ENCODE peak calls at places on chromosomes 2 and 18, in four cellular contexts. P, N, Y and M are unnamed samples.

GRCh38 chr18:71212222-71212621 is 923.4 kb downstream of the SOCS6 start:
- DNase-seq in P (no peak), N (no peak), Y (no peak), M (no peak)

GRCh38 chr2:96758987-96759386 is 1.7 kb upstream of the CNNM4 start:
- DNase-seq in P (no peak), N (no peak), Y (no peak), M (no peak)

GRCh38 chr2:15986068-15986560 is 45.8 kb downstream of the MYCN start:
- DNase-seq in P (no peak), N (no peak), Y (no peak), M (no peak)

GRCh38 chr2:134207589-134208209 is 46.2 kb upstream of the MGAT5 start:
- DNase-seq in P (peak), N (peak), Y (peak), M (peak)

GRCh38 chr2:79585701-79586428 is 73.0 kb downstream of the CTNNA2 start:
- DNase-seq in P (peak), N (no peak), Y (no peak), M (no peak)

GRCh38 chr2:56132138-56132537 is 51.7 kb upstream of the CCDC85A start:
- DNase-seq in P (peak), N (peak), Y (peak), M (no peak)

GRCh38 chr2:191701696-191702095 is 23.8 kb downstream of the NABP1 start:
- DNase-seq in P (no peak), N (no peak), Y (no peak), M (no peak)

GRCh38 chr18:3852321-3852720 is 402.3 kb downstream of the TGIF1 start:
- DNase-seq in P (no peak), N (no peak), Y (no peak), M (no peak)

GRCh38 chr2:159130302-159130701 is 156.2 kb downstream of the WDSUB1 start:
- DNase-seq in P (no peak), N (peak), Y (no peak), M (no peak)

GRCh38 chr18:77197073-77197472 is 52.6 kb upstream of the GALR1 start:
- DNase-seq in P (no peak), N (no peak), Y (no peak), M (peak)

GRCh38 chr18:34509163-34509562 is 200.9 kb upstream of the DTNA start:
- DNase-seq in P (no peak), N (no peak), Y (no peak), M (no peak)

GRCh38 chr2:20185176-20186022 is 39.5 kb downstream of the SDC1 start:
- DNase-seq in P (peak), N (no peak), Y (no peak), M (no peak)

GRCh38 chr18:35201502-35201901 is 39.3 kb upstream of the ZNF397 start:
- DNase-seq in P (no peak), N (no peak), Y (no peak), M (no peak)

GRCh38 chr2:42164046-42164445 is 5.1 kb upstream of the EML4 start:
- DNase-seq in P (no peak), N (no peak), Y (no peak), M (no peak)

GRCh38 chr2:72973566-72974435 is 56.5 kb downstream of the EMX1 start:
- DNase-seq in P (peak), N (peak), Y (peak), M (peak)

GRCh38 chr2:193496786-193497185 is 1302.1 kb upstream of the TMEFF2 start:
- DNase-seq in P (no peak), N (no peak), Y (no peak), M (no peak)

GRCh38 chr2:237026981-237027711 is 58.5 kb upstream of the COPS8 start:
- DNase-seq in P (peak), N (peak), Y (peak), M (peak)

GRCh38 chr18:28120811-28121210 is 56.1 kb downstream of the CDH2 start:
- DNase-seq in P (no peak), N (no peak), Y (no peak), M (no peak)

GRCh38 chr2:111679202-111679601 is 204.8 kb downstream of the ANAPC1 start:
- DNase-seq in P (no peak), N (no peak), Y (no peak), M (no peak)

GRCh38 chr2:134398300-134398699 is 144.4 kb downstream of the MGAT5 start:
- DNase-seq in P (no peak), N (no peak), Y (no peak), M (no peak)

GRCh38 chr2:62908145-62908544 is 142.5 kb upstream of the OTX1 start:
- DNase-seq in P (no peak), N (no peak), Y (no peak), M (no peak)

GRCh38 chr2:203338322-203338721 is 10.1 kb downstream of the ABI2 start:
- DNase-seq in P (no peak), N (no peak), Y (no peak), M (no peak)

GRCh38 chr2:203344667-203345066 is 16.5 kb downstream of the ABI2 start:
- DNase-seq in P (no peak), N (no peak), Y (no peak), M (no peak)

GRCh38 chr2:203341741-203342310 is 13.6 kb downstream of the ABI2 start:
- DNase-seq in P (no peak), N (no peak), Y (no peak), M (no peak)

GRCh38 chr2:203346624-203347023 is 18.4 kb downstream of the ABI2 start:
- DNase-seq in P (no peak), N (peak), Y (no peak), M (no peak)

GRCh38 chr2:203340791-203341487 is 12.7 kb downstream of the ABI2 start:
- DNase-seq in P (peak), N (no peak), Y (no peak), M (no peak)
- TF ChIP-seq NR3C1 in P (no peak), N (no peak), Y (no peak), M (no peak)

GRCh38 chr2:64654993-64655666 is 1.4 kb upstream of the SERTAD2 start:
- DNase-seq in P (peak), N (no peak), Y (peak), M (no peak)

GRCh38 chr2:64652231-64653173 is 1.2 kb downstream of the SERTAD2 start:
- DNase-seq in P (peak), N (peak), Y (peak), M (peak)

GRCh38 chr2:64654063-64654811 is 524 bp upstream of the SERTAD2 start:
- DNase-seq in P (peak), N (no peak), Y (peak), M (peak)

GRCh38 chr2:64651590-64651989 is 2.1 kb downstream of the SERTAD2 start:
- DNase-seq in P (no peak), N (no peak), Y (no peak), M (no peak)

DNA sequence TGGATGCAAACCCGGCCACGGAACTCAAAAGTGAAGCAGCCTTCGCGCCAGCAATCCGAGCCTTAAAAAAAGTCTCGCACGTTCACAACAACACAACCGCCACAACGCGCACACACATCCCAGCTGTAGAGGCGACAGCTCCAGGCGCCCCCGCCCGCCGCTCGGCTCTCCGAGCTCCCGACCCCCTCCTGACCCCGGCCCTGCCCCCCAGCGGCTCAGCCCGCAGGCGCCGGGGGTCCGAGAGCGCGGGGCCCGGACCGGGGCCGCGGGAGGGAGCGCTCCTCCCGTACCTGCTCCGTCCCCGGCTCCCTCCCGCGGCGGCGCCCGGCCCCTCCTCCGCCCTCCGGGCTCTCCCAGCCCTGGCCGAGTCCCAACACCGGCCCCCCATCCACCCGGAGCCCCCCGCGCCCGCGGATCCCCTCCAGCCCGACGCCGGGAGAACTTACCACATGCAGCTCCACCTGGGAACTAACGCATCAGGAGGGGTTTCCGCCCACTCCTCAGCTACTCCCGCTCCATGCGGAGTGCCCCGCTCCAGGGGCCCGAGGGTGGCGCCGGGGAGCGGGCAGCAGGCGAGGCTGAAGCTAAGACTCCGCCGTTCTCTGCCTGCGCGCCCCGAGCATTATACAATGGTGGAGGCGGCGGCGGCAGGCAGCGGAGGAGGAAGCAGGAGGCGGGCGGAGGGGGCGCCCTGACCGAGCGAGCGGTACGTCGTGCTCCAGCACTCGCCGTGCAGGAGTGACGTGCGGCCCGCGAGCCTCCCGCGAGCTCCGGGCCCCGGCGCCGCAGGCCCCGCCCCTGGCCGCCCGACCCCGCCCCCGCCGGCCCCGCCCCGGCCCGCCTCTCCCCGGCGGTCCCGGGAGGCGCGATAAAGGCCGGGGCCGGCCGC is at the start of gene SERTAD2:
- DNase-seq in P (peak), N (peak), Y (peak), M (peak)
- TF ChIP-seq NR3C1 in P (no peak), N (peak), Y (no peak), M (no peak)

GRCh38 chr2:149719695-149720094 is 132.1 kb upstream of the MMADHC start:
- DNase-seq in P (no peak), N (no peak), Y (no peak), M (no peak)
- TF ChIP-seq NR3C1 in P (no peak), N (no peak), Y (no peak), M (no peak)

DNA sequence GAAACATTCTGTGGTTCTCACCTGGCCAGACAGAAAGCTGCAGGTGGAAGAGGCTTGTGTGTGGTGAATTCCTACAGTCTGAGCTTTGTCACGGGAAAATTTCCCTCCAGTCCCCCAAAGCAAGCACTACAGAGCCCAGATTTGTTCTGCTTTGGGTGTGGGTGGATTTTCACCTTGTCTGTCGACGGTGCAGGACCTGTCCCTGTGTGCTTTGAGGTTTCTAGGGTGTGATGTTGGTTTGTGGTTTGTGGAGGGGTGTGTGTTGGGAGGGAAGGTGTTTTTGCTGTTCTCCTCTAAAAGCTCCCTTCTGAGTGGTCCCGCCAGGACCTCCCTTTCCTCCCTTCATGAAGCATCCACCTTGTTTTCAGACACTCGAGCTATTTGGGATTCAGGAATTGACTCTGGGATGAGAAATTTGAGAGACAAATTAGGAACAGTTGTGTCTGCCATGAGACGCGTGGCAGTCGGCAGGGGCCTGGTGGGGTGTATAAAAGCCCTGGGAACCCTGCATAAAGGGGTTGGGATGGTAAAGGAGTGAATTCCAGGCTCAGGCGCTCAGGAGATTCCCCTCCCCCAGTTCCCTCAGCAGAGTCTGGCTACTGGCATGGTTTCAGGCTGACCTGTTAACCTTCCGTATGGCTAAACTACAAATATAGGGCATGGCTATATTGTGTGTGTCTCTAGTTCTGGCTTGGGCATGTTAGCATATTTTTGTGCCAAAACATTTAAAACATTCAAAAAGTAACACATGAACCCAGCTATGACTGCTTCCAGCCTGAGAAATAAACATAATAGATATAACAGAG is 65.5 kb downstream of the DGKD start:
- DNase-seq in P (peak), N (no peak), Y (no peak), M (no peak)
- TF ChIP-seq NR3C1 in P (no peak), N (no peak), Y (no peak), M (no peak)